ENCODE peak calls at places on chromosomes 6 and 20, in eight cellular contexts. K is Panc1, Q is spleen, X is transverse colon, C is adrenal gland, T is RWPE2, V is psoas muscle, L is left ventricle myocardium inferior. P is an unnamed sample.

GRCh38 chr6:138957484-138957883 is 30.6 kb downstream of the REPS1 start:
- DNase-seq in V (no peak), K (no peak), C (no peak), T (no peak), Q (no peak), X (no peak), L (no peak), P (no peak)

GRCh38 chr20:23937303-23938117 is 51.1 kb downstream of the GGTLC1 start:
- DNase-seq in V (no peak), L (peak; percentile 36), T (no peak), C (peak; percentile 56), K (peak; percentile 17), Q (peak; percentile 77), X (peak; percentile 30), P (peak; percentile 82)

GRCh38 chr20:25087186-25087929 is 5.4 kb upstream of the VSX1 start:
- DNase-seq in L (no peak), T (no peak), X (no peak), V (no peak), K (no peak), C (no peak), Q (no peak), P (no peak)

GRCh38 chr6:147222160-147222838 is 18.1 kb downstream of the STXBP5 start:
- DNase-seq in V (no peak), T (no peak), Q (no peak), X (no peak), C (no peak), L (no peak), K (no peak), P (no peak)

GRCh38 chr6:169527306-169527705 is 174.5 kb downstream of the WDR27 start:
- DNase-seq in C (no peak), K (no peak), X (no peak), Q (no peak), V (no peak), L (no peak), T (no peak), P (no peak)

GRCh38 chr6:44310241-44310640 is 2.9 kb downstream of the AARS2 start:
- DNase-seq in K (no peak), C (no peak), Q (no peak), T (no peak), L (no peak), X (no peak), V (no peak), P (no peak)

GRCh38 chr6:4380881-4381281 is 245.5 kb upstream of the ECI2 start:
- DNase-seq in C (no peak), X (no peak), V (no peak), T (no peak), Q (no peak), K (no peak), L (no peak), P (no peak)

GRCh38 chr6:94254689-94255088 is 835.3 kb upstream of the EPHA7 start:
- DNase-seq in Q (no peak), L (no peak), C (no peak), X (no peak), K (no peak), V (no peak), T (no peak), P (no peak)

GRCh38 chr20:11676618-11677289 is 240.9 kb upstream of the BTBD3 start:
- DNase-seq in X (peak; percentile 46), Q (no peak), C (peak; percentile 55), T (no peak), K (peak; percentile 8), L (no peak), V (peak; percentile 59), P (peak; percentile 43)

DNA sequence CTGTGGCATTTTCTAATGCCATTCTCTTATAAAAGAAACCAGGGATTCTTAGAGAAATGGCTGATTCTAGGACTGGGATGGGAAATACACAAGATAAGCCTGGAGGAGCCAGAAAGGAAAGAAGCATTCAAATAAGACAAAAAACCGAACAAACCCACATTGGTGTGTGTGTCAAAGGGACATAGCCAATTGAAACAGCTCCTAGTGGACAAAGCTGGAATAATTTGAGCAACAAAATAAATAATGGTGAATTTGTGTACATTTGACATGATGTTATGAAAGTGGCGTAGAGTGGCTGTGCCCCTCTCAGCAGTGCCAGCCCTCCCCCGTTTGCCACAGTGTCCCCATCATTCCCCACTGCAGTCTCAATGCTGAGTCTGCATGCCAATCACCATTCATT is 55.5 kb downstream of the B3GAT2 start:
- DNase-seq in L (no peak), V (no peak), T (no peak), Q (no peak), X (no peak), K (no peak), C (no peak), P (no peak)
- TF ChIP-seq CTCF in L (no peak), V (no peak), T (no peak), Q (no peak), X (no peak), K (peak; percentile 59), C (no peak), P (no peak)

DNA sequence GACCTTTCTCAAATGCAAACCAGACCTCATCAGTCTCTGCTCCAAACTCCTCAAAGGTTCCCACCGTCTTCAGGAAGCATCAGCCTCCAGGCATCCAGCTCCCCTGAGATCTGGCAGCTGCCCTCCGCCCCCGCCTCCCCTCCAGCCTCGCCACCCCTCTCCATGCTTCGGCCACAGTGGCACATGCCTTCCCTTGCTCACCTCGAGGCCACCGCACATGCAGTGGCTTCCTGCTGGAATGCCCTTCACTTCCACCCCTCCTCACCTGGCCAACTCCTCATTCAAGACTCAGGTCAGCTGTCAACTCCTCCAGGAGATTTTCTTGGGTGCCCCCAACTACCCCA is 13.4 kb downstream of the KIAA1755 start:
- DNase-seq in V (no peak), C (no peak), X (no peak), T (peak; percentile 73), K (no peak), Q (peak; percentile 22), L (no peak), P (no peak)
- H3K27ac ChIP-seq in V (no peak overlapping the region), C (no peak overlapping the region), X (no peak overlapping the region), T (no peak overlapping the region), K (no peak overlapping the region), Q (no peak overlapping the region), L (peak overlapping the region; percentile 69), P (peak overlapping the region; percentile 92)

GRCh38 chr6:152207915-152208714 is 400.6 kb downstream of the ESR1 start:
- DNase-seq in Q (no peak), K (no peak), L (no peak), X (no peak), C (no peak), T (no peak), V (no peak), P (no peak)
- H3K36me3 ChIP-seq in Q (peaks cover 67% of the 10 kb centered on the region), K (no peaks in the 10 kb centered on the region), L (peaks cover 99% of the 10 kb centered on the region), X (no peaks in the 10 kb centered on the region), C (peaks cover 45% of the 10 kb centered on the region), T (no peaks in the 10 kb centered on the region), V (peaks cover 82% of the 10 kb centered on the region), P (no peaks in the 10 kb centered on the region)

GRCh38 chr6:126030045-126030444 is 43.7 kb downstream of the TRMT11 start:
- DNase-seq in L (no peak), K (no peak), T (no peak), V (no peak), C (no peak), Q (no peak), X (no peak), P (no peak)

GRCh38 chr6:126035764-126036163 is 49.4 kb downstream of the TRMT11 start:
- DNase-seq in Q (no peak), X (no peak), V (no peak), K (no peak), C (no peak), L (no peak), T (no peak), P (no peak)

GRCh38 chr6:126034671-126035070 is 48.3 kb downstream of the TRMT11 start:
- DNase-seq in Q (no peak), L (no peak), T (no peak), X (no peak), C (no peak), V (no peak), K (no peak), P (no peak)

GRCh38 chr6:126038234-126038633 is 51.9 kb downstream of the TRMT11 start:
- DNase-seq in C (no peak), X (no peak), Q (no peak), V (no peak), L (no peak), T (no peak), K (no peak), P (no peak)

DNA sequence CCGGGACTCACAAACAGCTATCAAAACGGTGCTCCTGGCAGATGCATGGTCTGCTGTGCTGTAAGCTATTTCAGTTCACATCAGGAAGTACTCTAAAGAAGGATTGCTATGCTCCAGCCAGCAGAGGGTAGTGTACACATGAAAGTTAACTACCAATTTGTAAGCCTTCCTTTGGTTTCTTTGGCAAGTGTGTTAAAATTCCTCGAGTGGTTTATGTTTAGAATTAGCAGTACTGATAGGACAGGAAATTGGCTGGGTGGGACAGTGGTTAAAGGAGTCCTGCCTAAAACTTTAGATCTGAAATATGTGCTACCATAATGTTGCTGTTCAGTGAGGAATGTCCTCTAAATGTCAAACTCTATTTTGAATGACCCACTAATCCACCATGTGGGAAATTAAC is 47.4 kb downstream of the TRMT11 start:
- DNase-seq in Q (no peak), C (peak; percentile 21), X (peak; percentile 19), V (no peak), K (no peak), T (no peak), L (no peak), P (peak; percentile 59)
- TF ChIP-seq CTCF in Q (no peak), C (peak; percentile 55), X (peak; percentile 72), V (peak; percentile 60), K (peak; percentile 64), T (peak; percentile 65), L (peak; percentile 73), P (peak; percentile 42)

DNA sequence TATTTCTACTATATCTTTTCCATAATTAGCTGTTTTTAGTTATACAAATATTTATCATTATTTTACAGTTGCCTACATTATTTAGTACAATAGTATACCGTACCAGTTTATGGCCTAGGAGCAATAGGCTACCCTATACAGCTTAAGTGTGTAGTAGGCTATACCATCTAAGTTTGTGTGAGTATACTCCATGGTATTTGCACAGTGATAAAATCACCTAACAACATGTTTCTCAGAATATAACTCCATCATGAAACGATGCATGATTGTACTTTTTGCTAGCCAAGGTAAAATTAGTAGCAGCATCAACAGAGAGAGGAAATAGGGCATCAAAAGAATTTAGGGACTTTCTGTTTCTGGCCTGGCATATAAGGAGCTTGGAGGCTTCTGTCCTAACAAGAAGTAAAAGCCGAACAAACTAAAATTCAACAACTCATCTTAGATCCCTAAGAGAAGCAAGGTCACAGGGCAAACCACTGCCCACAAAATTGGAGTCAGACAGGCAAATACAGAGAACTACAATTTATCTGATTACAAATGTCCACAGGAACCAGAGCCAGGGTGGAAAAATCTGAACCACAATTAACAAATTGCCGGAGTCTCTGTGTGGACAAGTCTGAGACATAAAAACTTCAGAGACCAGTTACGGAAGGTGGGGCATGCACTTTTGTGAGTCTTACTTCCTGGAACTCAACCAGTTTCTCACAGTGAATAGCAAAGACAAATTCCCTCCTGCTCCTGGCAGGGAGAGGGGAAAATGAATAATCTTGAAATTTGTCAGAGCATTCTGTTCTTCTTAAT is 671.4 kb downstream of the RFPL4B start:
- DNase-seq in C (peak; percentile 16), T (no peak), Q (no peak), L (no peak), K (no peak), X (peak; percentile 27), V (no peak), P (peak; percentile 17)
- H3K27ac ChIP-seq in C (no peak overlapping the region), T (peak overlapping the region; percentile 50), Q (peak overlapping the region; percentile 44), L (peak overlapping the region; percentile 60), K (no peak overlapping the region), X (peak overlapping the region; percentile 59), V (no peak overlapping the region), P (peak overlapping the region; percentile 53)

GRCh38 chr20:46216770-46217464 is 91.4 kb downstream of the CDH22 start:
- DNase-seq in V (peak; percentile 44), T (peak; percentile 77), K (no peak), L (no peak), C (no peak), Q (no peak), X (no peak), P (no peak)
- H3K36me3 ChIP-seq in V (no peaks in the 10 kb centered on the region), T (no peaks in the 10 kb centered on the region), K (no peaks in the 10 kb centered on the region), L (no peaks in the 10 kb centered on the region), C (no peaks in the 10 kb centered on the region), Q (no peaks in the 10 kb centered on the region), X (no peaks in the 10 kb centered on the region), P (no peaks in the 10 kb centered on the region)